ENCODE peak calls at places on chromosomes 7 and 10, in ten cellular contexts. P is fibroblast of the aortic adventitia; C is lung; I is astrocyte of the cerebellum; K is kidney; E is mucosa of descending colon; W is fibroblast of pulmonary artery; O is CD8-positive, alpha-beta memory T cell; R is AG04450; J is heart right ventricle. S is an unnamed sample.

GRCh38 chr10:69787681-69788080 is 14.0 kb upstream of the COL13A1 start:
- DNase-seq in O (no peak), R (no peak), W (no peak), I (no peak), C (no peak), J (no peak), E (no peak), P (no peak), K (no peak), S (no peak)

GRCh38 chr10:112919721-112920120 is 30.3 kb upstream of the TCF7L2 start:
- DNase-seq in P (peak), W (peak), O (no peak), J (no peak), K (no peak), C (no peak), R (no peak), E (no peak), I (no peak), S (peak)

GRCh38 chr10:649798-650690 is 39.4 kb downstream of the DIP2C start:
- DNase-seq in E (peak), J (no peak), P (no peak), C (no peak), O (no peak), W (no peak), I (no peak), R (peak), K (peak), S (no peak)

GRCh38 chr7:44292876-44293560 is 32.4 kb downstream of the CAMK2B start:
- DNase-seq in P (no peak), O (no peak), E (no peak), C (peak), W (no peak), R (no peak), I (no peak), J (no peak), K (peak), S (peak)

GRCh38 chr7:12701433-12701832 is 14.0 kb downstream of the ARL4A start:
- DNase-seq in E (no peak), I (no peak), R (no peak), J (no peak), W (no peak), K (no peak), C (no peak), O (no peak), P (no peak), S (no peak)

GRCh38 chr7:42099837-42100508 is 137.0 kb downstream of the GLI3 start:
- DNase-seq in K (no peak), R (no peak), I (no peak), E (no peak), C (no peak), P (no peak), O (no peak), J (no peak), W (no peak), S (no peak)

GRCh38 chr7:151014950-151015349 is 9.3 kb downstream of the ATG9B start:
- DNase-seq in R (no peak), J (no peak), I (no peak), O (no peak), P (no peak), K (no peak), E (no peak), C (no peak), W (no peak), S (no peak)

GRCh38 chr10:17349009-17349349 is 105.4 kb downstream of the ST8SIA6 start:
- DNase-seq in R (no peak), E (no peak), W (no peak), P (no peak), K (no peak), O (no peak), J (no peak), I (no peak), C (no peak), S (no peak)

GRCh38 chr10:59830601-59831259 is 75.6 kb downstream of the CCDC6 start:
- DNase-seq in J (no peak), K (no peak), R (peak), C (peak), O (no peak), P (peak), W (peak), I (peak), E (peak), S (no peak)

GRCh38 chr10:122126763-122127659 is 138.0 kb downstream of the TACC2 start:
- DNase-seq in I (peak), R (peak), E (no peak), W (peak), C (peak), P (peak), K (peak), J (no peak), O (no peak), S (no peak)

GRCh38 chr7:45001826-45002225 is 1.8 kb downstream of the CCM2 start:
- DNase-seq in C (no peak), W (no peak), K (peak), O (no peak), R (no peak), P (no peak), E (no peak), I (no peak), J (no peak), S (no peak)

GRCh38 chr7:5339949-5340348 is 57.2 kb downstream of the SLC29A4 start:
- DNase-seq in E (no peak), O (no peak), P (no peak), C (no peak), W (no peak), J (no peak), R (no peak), K (no peak), I (no peak), S (no peak)

GRCh38 chr10:126177414-126178030 is 210.8 kb downstream of the ADAM12 start:
- DNase-seq in O (no peak), R (no peak), W (no peak), E (no peak), I (no peak), P (peak), J (no peak), C (no peak), K (no peak), S (no peak)

GRCh38 chr7:31788445-31788844 is 101.4 kb downstream of the PPP1R17 start:
- DNase-seq in W (no peak), R (no peak), P (no peak), J (no peak), I (peak), K (no peak), O (no peak), E (no peak), C (no peak), S (no peak)

GRCh38 chr10:51109821-51110533 is 35.7 kb downstream of the PRKG1 start:
- DNase-seq in J (no peak), I (peak), W (peak), C (no peak), R (peak), O (no peak), E (no peak), K (no peak), P (peak), S (no peak)

GRCh38 chr10:104824378-104825006 is 183.4 kb downstream of the SORCS3 start:
- DNase-seq in K (no peak), P (peak), I (peak), C (no peak), O (no peak), W (peak), R (no peak), J (peak), E (peak), S (no peak)

GRCh38 chr7:13742126-13742525 is 247.3 kb downstream of the ETV1 start:
- DNase-seq in K (no peak), R (no peak), W (peak), E (no peak), C (peak), J (no peak), O (no peak), P (peak), I (peak), S (no peak)

GRCh38 chr7:31122649-31123058 is 70.5 kb downstream of the ADCYAP1R1 start:
- DNase-seq in W (peak), O (no peak), I (peak), C (peak), K (no peak), P (peak), E (peak), R (peak), J (peak), S (peak)

GRCh38 chr7:137423321-137423720 is 79.8 kb upstream of the PTN start:
- DNase-seq in I (no peak), W (no peak), E (no peak), O (no peak), R (peak), P (no peak), J (no peak), K (no peak), C (no peak), S (no peak)

GRCh38 chr7:136923111-136923510 is 54.7 kb downstream of the CHRM2 start:
- DNase-seq in K (no peak), E (no peak), W (peak), C (no peak), O (no peak), R (peak), P (peak), J (no peak), I (peak), S (no peak)

GRCh38 chr7:47392241-47392759 is 189.6 kb downstream of the TNS3 start:
- DNase-seq in O (no peak), W (peak), P (peak), I (peak), C (peak), K (peak), E (no peak), J (peak), R (peak), S (peak)

GRCh38 chr10:100022403-100022802 is 12.7 kb upstream of the DNMBP start:
- DNase-seq in P (no peak), I (peak), O (no peak), R (no peak), E (no peak), K (no peak), W (no peak), J (no peak), C (no peak), S (no peak)

GRCh38 chr10:100020161-100020882 is 10.6 kb upstream of the DNMBP start:
- DNase-seq in E (no peak), W (no peak), J (no peak), R (no peak), O (peak), K (no peak), P (no peak), C (no peak), I (no peak), S (no peak)

GRCh38 chr10:100020883-100021248 is 11.1 kb upstream of the DNMBP start:
- DNase-seq in K (no peak), W (no peak), O (no peak), P (no peak), R (no peak), I (no peak), C (no peak), E (no peak), J (no peak), S (peak)

GRCh38 chr10:100019824-100020160 is 10.0 kb upstream of the DNMBP start:
- DNase-seq in E (no peak), P (peak), R (no peak), J (no peak), K (no peak), I (no peak), O (no peak), W (no peak), C (no peak), S (no peak)

GRCh38 chr10:100021322-100021721 is 11.6 kb upstream of the DNMBP start:
- DNase-seq in J (no peak), O (no peak), P (no peak), I (no peak), W (no peak), K (no peak), C (no peak), R (no peak), E (no peak), S (no peak)
- H3K4me3 ChIP-seq in J (no peak), O (no peak), P (no peak), I (no peak), W (no peak), K (no peak), C (no peak), R (no peak), E (no peak), S (no peak)

DNA sequence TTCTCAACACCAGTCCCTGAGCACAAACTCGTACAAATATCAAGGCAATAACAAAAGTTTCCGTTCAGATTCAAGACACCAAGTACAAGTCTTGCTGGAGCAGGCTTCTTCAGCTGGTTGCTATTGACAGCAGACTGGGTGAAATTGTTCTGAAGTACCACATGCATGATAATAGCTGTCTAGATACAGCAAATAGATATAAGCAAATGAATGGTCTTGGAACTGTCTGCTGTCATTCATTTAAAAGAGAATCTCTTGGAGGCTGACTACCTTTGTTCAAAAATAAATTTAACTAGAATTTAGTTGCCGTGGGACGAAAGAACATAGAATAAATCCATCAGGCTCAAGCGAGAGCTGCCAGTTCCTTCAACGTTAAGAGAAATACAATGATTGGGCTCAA is 35.5 kb downstream of the SORCS1 start:
- DNase-seq in O (no peak), C (no peak), P (no peak), K (no peak), R (no peak), E (no peak), W (no peak), I (no peak), J (no peak), S (no peak)
- H3K4me3 ChIP-seq in O (no peak), C (no peak), P (no peak), K (no peak), R (no peak), E (no peak), W (no peak), I (no peak), J (no peak), S (no peak)

GRCh38 chr7:84060000-84060399 is 134.6 kb downstream of the SEMA3A start:
- DNase-seq in O (no peak), C (no peak), E (no peak), W (no peak), P (no peak), R (no peak), K (no peak), J (no peak), I (no peak), S (no peak)

GRCh38 chr7:84060760-84061261 is 133.8 kb downstream of the SEMA3A start:
- DNase-seq in O (no peak), W (peak), E (no peak), K (no peak), P (peak), R (no peak), C (no peak), I (no peak), J (no peak), S (no peak)

GRCh38 chr7:84055904-84056615 is 138.5 kb downstream of the SEMA3A start:
- DNase-seq in I (no peak), R (no peak), E (no peak), K (no peak), C (no peak), O (no peak), P (peak), W (no peak), J (no peak), S (no peak)

GRCh38 chr7:84057576-84057975 is 137.0 kb downstream of the SEMA3A start:
- DNase-seq in W (no peak), C (no peak), E (no peak), K (no peak), I (no peak), P (no peak), J (no peak), R (no peak), O (no peak), S (no peak)

DNA sequence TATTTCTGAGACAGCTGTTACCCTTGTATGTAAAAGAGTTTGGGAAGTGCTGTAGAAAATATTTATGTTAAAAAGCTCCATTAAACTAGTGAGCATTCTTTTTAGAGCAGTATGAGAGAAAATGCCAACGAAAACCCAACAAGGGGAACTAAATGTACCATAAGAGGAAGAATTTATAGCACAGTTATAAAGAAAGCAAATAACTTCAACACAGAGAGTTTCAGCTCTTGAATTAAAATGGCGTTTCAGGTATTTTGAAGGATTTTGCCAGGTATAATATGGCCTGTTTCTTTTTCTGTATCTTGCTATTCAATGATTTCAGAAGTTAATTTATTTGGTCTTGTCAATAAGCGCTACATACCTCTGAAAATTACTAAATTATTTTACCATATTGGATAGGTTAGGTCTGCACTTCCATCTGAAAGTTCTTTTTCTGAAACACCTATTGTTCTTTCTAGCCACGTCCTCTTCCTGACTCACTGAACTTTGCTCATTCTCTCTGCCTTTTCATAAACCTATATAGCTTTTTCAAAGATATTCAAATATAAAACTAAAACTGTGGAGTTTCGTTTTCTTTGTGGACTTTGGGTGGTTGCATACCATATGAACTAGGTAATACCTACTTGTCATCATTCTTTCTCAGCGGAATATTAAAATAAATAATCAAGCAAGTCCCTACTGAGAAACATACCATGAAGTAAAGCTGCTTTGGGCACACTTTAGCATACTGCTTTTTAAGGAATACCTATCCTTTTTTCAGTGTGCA is 136.1 kb downstream of the SEMA3A start:
- DNase-seq in O (no peak), R (peak), E (no peak), I (peak), C (no peak), P (peak), K (no peak), J (no peak), W (peak), S (no peak)
- H3K4me3 ChIP-seq in O (no peak), R (no peak), E (no peak), I (no peak), C (no peak), P (no peak), K (no peak), J (no peak), W (no peak), S (no peak)

GRCh38 chr10:78035437-78035836 is 1.8 kb downstream of the RPS24 start:
- DNase-seq in W (no peak), P (no peak), R (no peak), K (no peak), E (no peak), O (no peak), C (no peak), J (no peak), I (no peak), S (no peak)
- H3K4me3 ChIP-seq in W (no peak), P (peak), R (peak), K (no peak), E (no peak), O (no peak), C (no peak), J (no peak), I (peak), S (no peak)

S was measured in lower leg skin.